ENCODE peak calls at places on chromosomes 5 and 9, in five cellular contexts. M is IMR-90, L is H9, T is trophoblast cell, I is neuronal stem cell. S is an unnamed sample.

GRCh38 chr5:143019614-143020515 is 249.7 kb downstream of the ARHGAP26 start:
- DNase-seq in M (no peak), L (no peak), T (no peak), I (no peak), S (peak)

GRCh38 chr5:80959768-80960442 is at the start of gene RASGRF2:
- DNase-seq in M (peak), L (peak), T (peak), I (peak), S (peak)

GRCh38 chr9:110321055-110321454 is 16.6 kb downstream of the TXNDC8 start:
- DNase-seq in M (no peak), L (no peak), T (no peak), I (no peak), S (no peak)

GRCh38 chr5:172801184-172801671 is 30.2 kb upstream of the DUSP1 start:
- DNase-seq in M (peak), L (no peak), T (peak), I (no peak), S (peak)

GRCh38 chr9:72205513-72205912 is 56.3 kb downstream of the GDA start:
- DNase-seq in M (no peak), L (no peak), T (no peak), I (no peak), S (no peak)

GRCh38 chr5:142491260-142491659 is 166.4 kb upstream of the SPRY4 start:
- DNase-seq in M (no peak), L (no peak), T (no peak), I (peak), S (no peak)

GRCh38 chr9:135485832-135486231 is 6.2 kb downstream of the PPP1R26 start:
- DNase-seq in M (no peak), L (peak), T (no peak), I (no peak), S (no peak)

GRCh38 chr5:52808316-52808901 is 20.7 kb downstream of the ITGA1 start:
- DNase-seq in M (peak), L (no peak), T (no peak), I (no peak), S (peak)

GRCh38 chr5:76641514-76642120 is 18.4 kb upstream of the F2RL2 start:
- DNase-seq in M (peak), L (peak), T (peak), I (peak), S (peak)

GRCh38 chr9:114745108-114745848 is 60.6 kb downstream of the TNFSF15 start:
- DNase-seq in M (no peak), L (no peak), T (no peak), I (no peak), S (no peak)

GRCh38 chr5:133861161-133861737 is 107.2 kb downstream of the C5orf15 start:
- DNase-seq in M (no peak), L (no peak), T (no peak), I (no peak), S (no peak)

GRCh38 chr5:111865356-111865755 is 108.4 kb upstream of the NREP start:
- DNase-seq in M (no peak), L (no peak), T (no peak), I (no peak), S (no peak)

GRCh38 chr5:108521841-108522506 is 140.1 kb upstream of the FBXL17 start:
- DNase-seq in M (peak), L (no peak), T (peak), I (peak), S (peak)

GRCh38 chr5:108524564-108524963 is 142.7 kb upstream of the FBXL17 start:
- DNase-seq in M (no peak), L (no peak), T (no peak), I (no peak), S (no peak)

GRCh38 chr5:108523360-108523759 is 141.5 kb upstream of the FBXL17 start:
- DNase-seq in M (no peak), L (no peak), T (no peak), I (no peak), S (no peak)

GRCh38 chr5:108516771-108517170 is 134.9 kb upstream of the FBXL17 start:
- DNase-seq in M (no peak), L (no peak), T (no peak), I (no peak), S (no peak)

DNA sequence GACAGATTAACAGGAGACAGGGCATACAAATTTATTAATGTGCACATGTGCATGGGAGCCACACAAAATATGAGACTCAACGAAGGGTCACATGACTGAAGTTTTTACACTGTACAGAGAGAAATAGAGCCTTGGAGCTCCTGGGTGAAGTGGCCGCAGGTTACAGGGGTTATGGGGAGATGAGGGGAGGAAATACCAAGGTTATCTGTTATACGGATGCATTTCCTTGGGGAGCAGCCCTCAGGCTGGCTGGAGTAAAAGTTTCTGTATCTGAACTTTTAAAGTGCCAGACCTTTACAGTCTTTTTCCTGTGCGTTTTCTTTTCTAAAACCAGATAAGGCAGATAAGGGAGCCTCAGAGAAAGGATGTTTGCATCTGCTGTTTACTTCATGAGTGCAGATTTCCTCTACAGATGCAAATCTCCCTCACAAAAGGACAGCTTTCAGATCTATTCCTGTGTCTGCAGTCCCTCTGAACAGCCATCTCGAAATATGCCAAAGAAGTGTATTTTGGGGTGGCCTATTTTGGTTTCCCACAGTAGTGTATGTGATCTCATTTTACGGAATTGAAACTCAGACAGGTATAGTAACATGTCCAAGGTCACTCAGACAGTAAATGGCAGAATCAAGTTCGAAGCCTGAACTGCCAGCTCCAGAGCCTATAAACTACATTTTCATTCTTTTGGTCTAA is 139.3 kb upstream of the FBXL17 start:
- DNase-seq in M (no peak), L (no peak), T (no peak), I (no peak), S (peak)
- H3K4ac ChIP-seq in M (no peak), L (no peak), T (no peak), I (no peak), S (no peak)

GRCh38 chr9:120877276-120878034 is 467 bp upstream of the PHF19 start:
- DNase-seq in M (peak), L (peak), T (no peak), I (peak), S (peak)
- H3K14ac ChIP-seq in M (peak), L (peak), T (no peak), I (peak), S (no peak)

DNA sequence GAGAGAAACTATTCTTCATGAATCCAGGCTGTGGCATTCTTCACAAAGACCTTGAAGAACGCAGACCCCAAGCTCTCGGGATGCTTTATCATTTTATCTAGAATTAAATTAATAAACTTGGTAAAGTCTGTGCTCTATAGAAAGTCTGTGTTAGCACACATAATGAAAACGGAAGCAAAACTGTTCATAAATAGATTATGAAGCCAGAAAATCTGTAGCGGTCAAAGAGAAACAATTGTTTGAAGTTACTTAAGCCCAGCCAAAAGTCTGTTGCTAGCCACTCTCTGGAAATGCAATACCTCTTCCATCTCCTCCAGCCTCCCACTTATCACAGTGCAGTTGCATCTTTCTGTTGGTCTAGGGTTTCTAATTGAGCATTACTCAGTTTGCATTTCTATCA is 375.9 kb downstream of the KIF4B start:
- DNase-seq in M (no peak), L (no peak), T (no peak), I (no peak), S (no peak)
- H3K23ac ChIP-seq in M (no peak), L (no peak), T (no peak), I (no peak), S (no peak)

DNA sequence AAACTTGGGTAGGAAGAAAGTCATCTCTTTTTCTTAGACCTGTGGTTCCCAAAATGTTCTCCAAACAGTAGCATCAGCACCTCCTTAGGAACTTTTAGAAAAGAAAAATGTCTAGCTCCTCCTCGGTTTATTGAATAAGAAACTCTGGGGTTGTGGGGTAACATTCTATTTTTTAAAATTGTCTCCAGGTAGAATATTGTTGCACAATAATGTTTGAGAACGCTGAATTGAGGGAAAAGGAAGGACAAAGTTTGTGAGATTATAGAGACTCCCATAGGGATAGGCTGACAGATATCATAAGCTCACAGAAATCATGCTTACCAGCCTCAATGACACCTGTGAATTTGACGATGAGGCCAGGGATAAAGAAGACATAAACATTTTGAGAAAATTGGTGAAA is 1199.0 kb upstream of the CDH6 start:
- DNase-seq in M (no peak), L (no peak), T (no peak), I (no peak), S (no peak)
- H3K4ac ChIP-seq in M (no peak), L (no peak), T (no peak), I (no peak), S (no peak)

DNA sequence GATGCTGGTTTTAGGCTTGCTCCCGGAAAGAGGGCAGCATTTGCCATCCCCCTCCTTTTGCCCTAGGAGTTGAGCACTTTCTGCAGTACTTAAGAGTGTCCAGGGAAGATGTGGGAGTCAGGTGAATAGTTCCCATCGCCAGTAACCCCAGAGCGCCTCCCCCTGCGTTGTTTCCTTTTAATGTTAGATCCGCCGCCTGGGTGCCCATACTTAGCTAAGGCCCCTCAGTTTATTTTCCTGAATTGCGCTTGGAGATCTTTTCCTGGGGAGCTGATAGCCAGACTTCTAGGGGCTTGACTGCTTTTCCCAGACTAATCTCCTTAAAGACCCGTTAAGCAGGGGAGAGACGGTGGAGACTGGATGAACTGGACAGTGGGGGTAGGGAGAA is 377 bp upstream of the PCDHAC2 start:
- DNase-seq in M (no peak), L (no peak), T (no peak), I (no peak), S (no peak)
- H3K14ac ChIP-seq in M (no peak), L (no peak), T (no peak), I (no peak), S (peak)